ENCODE peak calls at places on chromosomes 3 and 15, in four cellular contexts. One of them, this sample, is unnamed.

GRCh38 chr15:101020451-101020850 is 101.3 kb downstream of the LRRK1 start:
- DNase-seq in psoas muscle: no peak
- DNase-seq in left ventricle myocardium inferior: no peak
- DNase-seq in uterus: no peak
- DNase-seq in this sample: no peak

GRCh38 chr3:36926292-36926897 is 18.5 kb downstream of the TRANK1 start:
- DNase-seq in psoas muscle: no peak
- DNase-seq in left ventricle myocardium inferior: no peak
- DNase-seq in uterus: no peak
- DNase-seq in this sample: no peak

GRCh38 chr3:149473314-149473990 is 1.0 kb upstream of the TM4SF4 start:
- DNase-seq in uterus: peak; percentile 40
- DNase-seq in psoas muscle: peak; percentile 78
- DNase-seq in left ventricle myocardium inferior: no peak
- DNase-seq in this sample: peak; percentile 55

GRCh38 chr3:3998140-3998977 is 199.1 kb downstream of the LRRN1 start:
- DNase-seq in left ventricle myocardium inferior: no peak
- DNase-seq in uterus: no peak
- DNase-seq in psoas muscle: no peak
- DNase-seq in this sample: no peak

GRCh38 chr3:30437172-30437571 is 169.2 kb upstream of the TGFBR2 start:
- DNase-seq in uterus: peak; percentile 44
- DNase-seq in left ventricle myocardium inferior: no peak
- DNase-seq in psoas muscle: peak; percentile 56
- DNase-seq in this sample: peak; percentile 19

GRCh38 chr15:63972801-63973200 is 73.5 kb downstream of the DAPK2 start:
- DNase-seq in psoas muscle: no peak
- DNase-seq in uterus: no peak
- DNase-seq in left ventricle myocardium inferior: no peak
- DNase-seq in this sample: no peak

GRCh38 chr15:52794665-52795463 is 4.7 kb upstream of the ONECUT1 start:
- DNase-seq in uterus: no peak
- DNase-seq in left ventricle myocardium inferior: no peak
- DNase-seq in psoas muscle: no peak
- DNase-seq in this sample: no peak

GRCh38 chr3:73041537-73041936 is 19.9 kb upstream of the EBLN2 start:
- DNase-seq in uterus: no peak
- DNase-seq in left ventricle myocardium inferior: no peak
- DNase-seq in psoas muscle: no peak
- DNase-seq in this sample: no peak

GRCh38 chr3:194640829-194641228 is 7.6 kb upstream of the TMEM44 start:
- DNase-seq in left ventricle myocardium inferior: no peak
- DNase-seq in psoas muscle: no peak
- DNase-seq in uterus: no peak
- DNase-seq in this sample: no peak

GRCh38 chr15:26972636-26973035 is 1.7 kb downstream of the GABRG3 start:
- DNase-seq in left ventricle myocardium inferior: no peak
- DNase-seq in uterus: no peak
- DNase-seq in psoas muscle: no peak
- DNase-seq in this sample: no peak

GRCh38 chr3:8987673-8988655 is 24.7 kb upstream of the RAD18 start:
- DNase-seq in uterus: peak; percentile 50
- DNase-seq in psoas muscle: peak; percentile 75
- DNase-seq in left ventricle myocardium inferior: peak; percentile 53
- DNase-seq in this sample: peak; percentile 61

GRCh38 chr3:147518465-147518864 is 109.3 kb downstream of the ZIC1 start:
- DNase-seq in uterus: no peak
- DNase-seq in left ventricle myocardium inferior: no peak
- DNase-seq in psoas muscle: no peak
- DNase-seq in this sample: no peak

GRCh38 chr15:45429974-45430792 is 51.8 kb upstream of the GATM start:
- DNase-seq in uterus: peak; percentile 54
- DNase-seq in left ventricle myocardium inferior: peak; percentile 57
- DNase-seq in psoas muscle: peak; percentile 80
- DNase-seq in this sample: peak; percentile 67

GRCh38 chr15:57696146-57696545 is 10.4 kb upstream of the POLR2M start:
- DNase-seq in left ventricle myocardium inferior: no peak
- DNase-seq in uterus: no peak
- DNase-seq in psoas muscle: no peak
- DNase-seq in this sample: no peak

GRCh38 chr3:34235096-34235495 is 436.7 kb downstream of the PDCD6IP start:
- DNase-seq in left ventricle myocardium inferior: no peak
- DNase-seq in psoas muscle: no peak
- DNase-seq in uterus: no peak
- DNase-seq in this sample: no peak

GRCh38 chr3:39907981-39908380 is 98.6 kb downstream of the MYRIP start:
- DNase-seq in uterus: no peak
- DNase-seq in psoas muscle: no peak
- DNase-seq in left ventricle myocardium inferior: peak; percentile 17
- DNase-seq in this sample: peak; percentile 37

GRCh38 chr3:57637391-57637790 is 40.2 kb upstream of the ARF4 start:
- DNase-seq in psoas muscle: no peak
- DNase-seq in uterus: no peak
- DNase-seq in left ventricle myocardium inferior: no peak
- DNase-seq in this sample: no peak

GRCh38 chr3:177563381-177563780 is 366.1 kb upstream of the TBL1XR1 start:
- DNase-seq in uterus: no peak
- DNase-seq in psoas muscle: no peak
- DNase-seq in left ventricle myocardium inferior: no peak
- DNase-seq in this sample: no peak

GRCh38 chr3:111473550-111473949 is 68.4 kb upstream of the CD96 start:
- DNase-seq in uterus: no peak
- DNase-seq in left ventricle myocardium inferior: no peak
- DNase-seq in psoas muscle: no peak
- DNase-seq in this sample: no peak

GRCh38 chr3:18436213-18436612 is 11.1 kb upstream of the SATB1 start:
- DNase-seq in psoas muscle: no peak
- DNase-seq in uterus: no peak
- DNase-seq in left ventricle myocardium inferior: no peak
- DNase-seq in this sample: no peak

GRCh38 chr3:18441521-18441920 is 16.4 kb upstream of the SATB1 start:
- DNase-seq in psoas muscle: no peak
- DNase-seq in left ventricle myocardium inferior: no peak
- DNase-seq in uterus: no peak
- DNase-seq in this sample: no peak

GRCh38 chr3:18439281-18439680 is 14.1 kb upstream of the SATB1 start:
- DNase-seq in left ventricle myocardium inferior: no peak
- DNase-seq in uterus: no peak
- DNase-seq in psoas muscle: no peak
- DNase-seq in this sample: no peak

GRCh38 chr3:18440053-18440768 is 15.1 kb upstream of the SATB1 start:
- DNase-seq in left ventricle myocardium inferior: no peak
- DNase-seq in psoas muscle: no peak
- DNase-seq in uterus: no peak
- DNase-seq in this sample: no peak

GRCh38 chr3:18438586-18438985 is 13.4 kb upstream of the SATB1 start:
- DNase-seq in left ventricle myocardium inferior: no peak
- DNase-seq in psoas muscle: no peak
- DNase-seq in uterus: no peak
- DNase-seq in this sample: no peak
- H3K4me3 ChIP-seq in left ventricle myocardium inferior: no peak overlapping the region
- H3K4me3 ChIP-seq in psoas muscle: no peak overlapping the region
- H3K4me3 ChIP-seq in uterus: no peak overlapping the region
- H3K4me3 ChIP-seq in this sample: no peak overlapping the region

GRCh38 chr3:151371531-151371930 is 13.0 kb downstream of the P2RY12 start:
- DNase-seq in psoas muscle: no peak
- DNase-seq in left ventricle myocardium inferior: no peak
- DNase-seq in uterus: no peak
- DNase-seq in this sample: no peak
- H3K9me3 ChIP-seq in psoas muscle: no peaks in the 10 kb centered on the region
- H3K9me3 ChIP-seq in left ventricle myocardium inferior: no peaks in the 10 kb centered on the region
- H3K9me3 ChIP-seq in uterus: no peaks in the 10 kb centered on the region
- H3K9me3 ChIP-seq in this sample: no peaks in the 10 kb centered on the region

GRCh38 chr3:51687472-51688205 is 16.6 kb downstream of the TEX264 start:
- DNase-seq in left ventricle myocardium inferior: peak; percentile 57
- DNase-seq in uterus: no peak
- DNase-seq in psoas muscle: no peak
- DNase-seq in this sample: no peak
- H3K4me1 ChIP-seq in left ventricle myocardium inferior: peaks cover 89% of the 10 kb centered on the region
- H3K4me1 ChIP-seq in uterus: no peaks in the 10 kb centered on the region
- H3K4me1 ChIP-seq in psoas muscle: peaks cover 47% of the 10 kb centered on the region
- H3K4me1 ChIP-seq in this sample: no peaks in the 10 kb centered on the region

GRCh38 chr15:90667063-90667754 is 49.9 kb upstream of the BLM start:
- DNase-seq in uterus: no peak
- DNase-seq in left ventricle myocardium inferior: no peak
- DNase-seq in psoas muscle: no peak
- DNase-seq in this sample: no peak

GRCh38 chr15:90660195-90660995 is 56.8 kb upstream of the BLM start:
- DNase-seq in uterus: peak; percentile 73
- DNase-seq in psoas muscle: peak; percentile 91
- DNase-seq in left ventricle myocardium inferior: peak; percentile 76
- DNase-seq in this sample: peak; percentile 91

GRCh38 chr15:90664650-90665287 is 52.4 kb upstream of the BLM start:
- DNase-seq in psoas muscle: peak; percentile 80
- DNase-seq in uterus: peak; percentile 55
- DNase-seq in left ventricle myocardium inferior: peak; percentile 60
- DNase-seq in this sample: peak; percentile 45

GRCh38 chr15:90666135-90666909 is 50.8 kb upstream of the BLM start:
- DNase-seq in uterus: no peak
- DNase-seq in psoas muscle: no peak
- DNase-seq in left ventricle myocardium inferior: no peak
- DNase-seq in this sample: no peak

GRCh38 chr15:90665288-90666134 is 51.6 kb upstream of the BLM start:
- DNase-seq in psoas muscle: peak; percentile 81
- DNase-seq in uterus: peak; percentile 75
- DNase-seq in left ventricle myocardium inferior: peak; percentile 72
- DNase-seq in this sample: peak; percentile 73
- H3K4me3 ChIP-seq in psoas muscle: peak overlapping the region; percentile 89
- H3K4me3 ChIP-seq in uterus: peak overlapping the region; percentile 59
- H3K4me3 ChIP-seq in left ventricle myocardium inferior: peak overlapping the region; percentile 86
- H3K4me3 ChIP-seq in this sample: peak overlapping the region; percentile 56

GRCh38 chr3:69104585-69104984 is 17.8 kb downstream of the LMOD3 start:
- DNase-seq in uterus: no peak
- DNase-seq in left ventricle myocardium inferior: no peak
- DNase-seq in psoas muscle: no peak
- DNase-seq in this sample: no peak

GRCh38 chr3:69108813-69109212 is 13.6 kb downstream of the LMOD3 start:
- DNase-seq in psoas muscle: no peak
- DNase-seq in left ventricle myocardium inferior: no peak
- DNase-seq in uterus: no peak
- DNase-seq in this sample: no peak

GRCh38 chr3:69110941-69111546 is 11.4 kb downstream of the LMOD3 start:
- DNase-seq in psoas muscle: no peak
- DNase-seq in left ventricle myocardium inferior: no peak
- DNase-seq in uterus: no peak
- DNase-seq in this sample: no peak

GRCh38 chr3:69105320-69105719 is 17.1 kb downstream of the LMOD3 start:
- DNase-seq in uterus: no peak
- DNase-seq in left ventricle myocardium inferior: no peak
- DNase-seq in psoas muscle: no peak
- DNase-seq in this sample: no peak

DNA sequence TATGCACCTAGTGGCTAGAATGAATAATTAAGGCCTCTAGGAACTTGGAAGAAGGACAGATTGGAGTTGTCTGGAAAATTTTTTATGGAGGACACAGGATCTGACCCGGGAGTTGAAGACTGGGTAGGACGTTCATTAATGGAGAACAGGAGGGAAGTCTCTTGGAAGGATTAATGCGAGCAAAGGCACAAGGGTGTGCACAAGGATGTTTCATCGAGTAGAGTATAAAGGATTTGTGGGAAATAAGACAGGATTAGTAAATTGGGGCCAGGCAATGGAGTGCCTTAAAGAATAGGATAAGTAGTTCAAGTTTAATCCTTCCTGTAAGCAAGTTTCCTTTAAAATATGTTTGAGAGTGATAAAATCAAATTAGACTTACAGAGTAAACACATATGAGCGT is 14.6 kb downstream of the LMOD3 start:
- DNase-seq in uterus: no peak
- DNase-seq in left ventricle myocardium inferior: no peak
- DNase-seq in psoas muscle: no peak
- DNase-seq in this sample: no peak
- H3K9me3 ChIP-seq in uterus: no peaks in the 10 kb centered on the region
- H3K9me3 ChIP-seq in left ventricle myocardium inferior: no peaks in the 10 kb centered on the region
- H3K9me3 ChIP-seq in psoas muscle: no peaks in the 10 kb centered on the region
- H3K9me3 ChIP-seq in this sample: no peaks in the 10 kb centered on the region

DNA sequence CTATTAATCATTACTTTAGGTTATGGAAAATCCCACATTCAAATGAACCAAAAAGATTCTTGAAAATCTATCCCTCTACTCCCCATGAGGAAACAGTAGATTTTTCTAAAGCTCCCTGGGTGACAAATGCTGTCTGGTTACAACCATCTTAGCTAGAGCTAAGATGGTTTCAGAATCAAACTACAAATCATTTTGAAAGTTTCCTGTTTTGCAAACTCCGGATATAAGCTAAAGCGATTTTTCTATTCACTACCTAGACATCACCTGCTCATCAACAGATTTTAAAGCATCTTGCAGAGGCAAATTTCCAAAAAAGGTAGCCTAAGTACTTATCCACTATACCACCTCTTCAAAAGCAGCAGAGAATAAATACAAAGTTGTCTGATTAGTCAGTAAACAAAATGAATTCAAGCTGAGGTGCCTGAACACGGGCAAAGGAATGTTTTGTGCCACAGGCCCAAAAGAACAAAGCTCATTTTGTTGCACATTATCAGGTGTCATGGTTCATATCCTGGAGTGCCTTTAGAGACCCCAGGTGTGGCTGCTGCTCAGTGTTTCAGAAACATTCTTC is 204.9 kb downstream of the TNIK start:
- DNase-seq in uterus: no peak
- DNase-seq in psoas muscle: no peak
- DNase-seq in left ventricle myocardium inferior: no peak
- DNase-seq in this sample: no peak
- H3K4me1 ChIP-seq in uterus: no peaks in the 10 kb centered on the region
- H3K4me1 ChIP-seq in psoas muscle: peaks cover 25% of the 10 kb centered on the region
- H3K4me1 ChIP-seq in left ventricle myocardium inferior: peaks cover 32% of the 10 kb centered on the region
- H3K4me1 ChIP-seq in this sample: peaks cover 4% of the 10 kb centered on the region